ENCODE peak calls at places on chromosome 19, in five cellular contexts. One of them, this sample, is unnamed.

GRCh38 chr19:43478323-43478722 is 12.9 kb upstream of the LYPD3 start:
- DNase-seq in CD4-positive, alpha-beta T cell: no peak
- DNase-seq in nucleus accumbens: no peak
- DNase-seq in fibroblast of the aortic adventitia: no peak
- DNase-seq in tibial nerve: no peak
- DNase-seq in this sample: no peak

GRCh38 chr19:2811735-2812413 is 7.8 kb upstream of the ZNF554 start:
- DNase-seq in CD4-positive, alpha-beta T cell: no peak
- DNase-seq in fibroblast of the aortic adventitia: no peak
- DNase-seq in nucleus accumbens: no peak
- DNase-seq in tibial nerve: no peak
- DNase-seq in this sample: no peak

GRCh38 chr19:33689886-33690285 is 68.1 kb downstream of the CHST8 start:
- DNase-seq in nucleus accumbens: no peak
- DNase-seq in tibial nerve: no peak
- DNase-seq in CD4-positive, alpha-beta T cell: no peak
- DNase-seq in fibroblast of the aortic adventitia: no peak
- DNase-seq in this sample: no peak

GRCh38 chr19:3826163-3826562 is 40.0 kb upstream of the MATK start:
- DNase-seq in tibial nerve: no peak
- DNase-seq in CD4-positive, alpha-beta T cell: no peak
- DNase-seq in fibroblast of the aortic adventitia: no peak
- DNase-seq in nucleus accumbens: no peak
- DNase-seq in this sample: no peak

GRCh38 chr19:32870981-32871451 is 1.4 kb upstream of the SLC7A9 start:
- DNase-seq in CD4-positive, alpha-beta T cell: no peak
- DNase-seq in fibroblast of the aortic adventitia: no peak
- DNase-seq in nucleus accumbens: no peak
- DNase-seq in tibial nerve: no peak
- DNase-seq in this sample: no peak

GRCh38 chr19:843180-843835 is 2.5 kb downstream of the PRTN3 start:
- DNase-seq in nucleus accumbens: no peak
- DNase-seq in CD4-positive, alpha-beta T cell: no peak
- DNase-seq in fibroblast of the aortic adventitia: no peak
- DNase-seq in tibial nerve: no peak
- DNase-seq in this sample: no peak

GRCh38 chr19:4369109-4369887 is 25.9 kb downstream of the MPND start:
- DNase-seq in nucleus accumbens: no peak
- DNase-seq in fibroblast of the aortic adventitia: peak
- DNase-seq in tibial nerve: no peak
- DNase-seq in CD4-positive, alpha-beta T cell: peak
- DNase-seq in this sample: peak

GRCh38 chr19:1312732-1313694 is 27.3 kb downstream of the EFNA2 start:
- DNase-seq in tibial nerve: no peak
- DNase-seq in nucleus accumbens: no peak
- DNase-seq in fibroblast of the aortic adventitia: peak
- DNase-seq in CD4-positive, alpha-beta T cell: no peak
- DNase-seq in this sample: no peak

GRCh38 chr19:52110780-52111179 is 15.2 kb upstream of the ZNF841 start:
- DNase-seq in nucleus accumbens: no peak
- DNase-seq in fibroblast of the aortic adventitia: no peak
- DNase-seq in CD4-positive, alpha-beta T cell: no peak
- DNase-seq in tibial nerve: no peak
- DNase-seq in this sample: no peak

GRCh38 chr19:27657271-27658051 is 1555.5 kb downstream of the UQCRFS1 start:
- DNase-seq in nucleus accumbens: no peak
- DNase-seq in tibial nerve: no peak
- DNase-seq in fibroblast of the aortic adventitia: no peak
- DNase-seq in CD4-positive, alpha-beta T cell: no peak
- DNase-seq in this sample: no peak

GRCh38 chr19:38956264-38956663 is 19.3 kb downstream of the FBXO17 start:
- DNase-seq in nucleus accumbens: no peak
- DNase-seq in CD4-positive, alpha-beta T cell: no peak
- DNase-seq in tibial nerve: no peak
- DNase-seq in fibroblast of the aortic adventitia: no peak
- DNase-seq in this sample: no peak

GRCh38 chr19:7862413-7862951 is 11.7 kb downstream of the PRR36 start:
- DNase-seq in CD4-positive, alpha-beta T cell: peak
- DNase-seq in tibial nerve: no peak
- DNase-seq in fibroblast of the aortic adventitia: no peak
- DNase-seq in nucleus accumbens: peak
- DNase-seq in this sample: peak

GRCh38 chr19:13557756-13558398 is 51.6 kb upstream of the CACNA1A start:
- DNase-seq in nucleus accumbens: no peak
- DNase-seq in fibroblast of the aortic adventitia: no peak
- DNase-seq in tibial nerve: no peak
- DNase-seq in CD4-positive, alpha-beta T cell: no peak
- DNase-seq in this sample: peak

GRCh38 chr19:2846180-2846935 is 5.1 kb downstream of the ZNF555 start:
- DNase-seq in fibroblast of the aortic adventitia: no peak
- DNase-seq in CD4-positive, alpha-beta T cell: no peak
- DNase-seq in tibial nerve: no peak
- DNase-seq in nucleus accumbens: no peak
- DNase-seq in this sample: no peak

GRCh38 chr19:47730910-47731309 is 14.4 kb upstream of the NOP53 start:
- DNase-seq in fibroblast of the aortic adventitia: no peak
- DNase-seq in nucleus accumbens: no peak
- DNase-seq in tibial nerve: no peak
- DNase-seq in CD4-positive, alpha-beta T cell: no peak
- DNase-seq in this sample: no peak

This sample was measured in T-helper 1 cell.